ENCODE peak calls at places on chromosome 7, in eight cellular contexts. One of them, this sample, is unnamed.

GRCh38 chr7:144873316-144873845 is 37.5 kb upstream of the TPK1 start:
- DNase-seq in fibroblast of lung: no peak
- DNase-seq in lower lobe of right lung: no peak
- DNase-seq in A549: no peak
- DNase-seq in heart left ventricle: no peak
- DNase-seq in thoracic aorta: no peak
- DNase-seq in psoas muscle: no peak
- DNase-seq in AG04450: no peak
- DNase-seq in this sample: no peak

GRCh38 chr7:99120503-99120902 is 23.4 kb downstream of the SMURF1 start:
- DNase-seq in heart left ventricle: no peak
- DNase-seq in AG04450: no peak
- DNase-seq in fibroblast of lung: no peak
- DNase-seq in thoracic aorta: no peak
- DNase-seq in psoas muscle: no peak
- DNase-seq in lower lobe of right lung: no peak
- DNase-seq in A549: no peak
- DNase-seq in this sample: no peak

GRCh38 chr7:70693300-70693689 is 438.6 kb upstream of the GALNT17 start:
- DNase-seq in AG04450: no peak
- DNase-seq in thoracic aorta: no peak
- DNase-seq in A549: peak
- DNase-seq in psoas muscle: no peak
- DNase-seq in lower lobe of right lung: no peak
- DNase-seq in fibroblast of lung: peak
- DNase-seq in heart left ventricle: no peak
- DNase-seq in this sample: no peak

GRCh38 chr7:14786314-14786895 is 116.1 kb downstream of the DGKB start:
- DNase-seq in fibroblast of lung: no peak
- DNase-seq in heart left ventricle: no peak
- DNase-seq in A549: no peak
- DNase-seq in AG04450: no peak
- DNase-seq in thoracic aorta: no peak
- DNase-seq in lower lobe of right lung: no peak
- DNase-seq in psoas muscle: no peak
- DNase-seq in this sample: no peak

GRCh38 chr7:11193131-11193867 is 219.6 kb downstream of the PHF14 start:
- DNase-seq in psoas muscle: peak
- DNase-seq in lower lobe of right lung: peak
- DNase-seq in AG04450: no peak
- DNase-seq in A549: no peak
- DNase-seq in thoracic aorta: no peak
- DNase-seq in fibroblast of lung: peak
- DNase-seq in heart left ventricle: no peak
- DNase-seq in this sample: peak

GRCh38 chr7:12731775-12732174 is 44.3 kb downstream of the ARL4A start:
- DNase-seq in fibroblast of lung: no peak
- DNase-seq in psoas muscle: no peak
- DNase-seq in thoracic aorta: no peak
- DNase-seq in A549: no peak
- DNase-seq in heart left ventricle: no peak
- DNase-seq in lower lobe of right lung: no peak
- DNase-seq in AG04450: no peak
- DNase-seq in this sample: no peak

GRCh38 chr7:73899731-73900142 is 38.8 kb downstream of the TMEM270 start:
- DNase-seq in thoracic aorta: peak
- DNase-seq in psoas muscle: peak
- DNase-seq in lower lobe of right lung: no peak
- DNase-seq in fibroblast of lung: peak
- DNase-seq in AG04450: peak
- DNase-seq in heart left ventricle: peak
- DNase-seq in A549: no peak
- DNase-seq in this sample: peak

GRCh38 chr7:54664235-54665228 is 94.5 kb downstream of the SEC61G start:
- DNase-seq in thoracic aorta: no peak
- DNase-seq in fibroblast of lung: peak
- DNase-seq in psoas muscle: peak
- DNase-seq in heart left ventricle: peak
- DNase-seq in A549: peak
- DNase-seq in AG04450: no peak
- DNase-seq in lower lobe of right lung: no peak
- DNase-seq in this sample: peak

GRCh38 chr7:138429577-138430250 is 30.3 kb upstream of the TRIM24 start:
- DNase-seq in lower lobe of right lung: no peak
- DNase-seq in AG04450: no peak
- DNase-seq in thoracic aorta: no peak
- DNase-seq in fibroblast of lung: peak
- DNase-seq in psoas muscle: no peak
- DNase-seq in A549: peak
- DNase-seq in heart left ventricle: no peak
- DNase-seq in this sample: no peak

GRCh38 chr7:157564518-157565177 is 227.8 kb downstream of the DNAJB6 start:
- DNase-seq in thoracic aorta: no peak
- DNase-seq in psoas muscle: no peak
- DNase-seq in A549: no peak
- DNase-seq in lower lobe of right lung: no peak
- DNase-seq in fibroblast of lung: peak
- DNase-seq in heart left ventricle: peak
- DNase-seq in AG04450: no peak
- DNase-seq in this sample: peak

GRCh38 chr7:148395292-148395691 is 195.3 kb upstream of the C7orf33 start:
- DNase-seq in psoas muscle: no peak
- DNase-seq in A549: no peak
- DNase-seq in heart left ventricle: no peak
- DNase-seq in thoracic aorta: no peak
- DNase-seq in AG04450: no peak
- DNase-seq in lower lobe of right lung: no peak
- DNase-seq in fibroblast of lung: no peak
- DNase-seq in this sample: no peak

GRCh38 chr7:47610506-47611044 is 28.7 kb upstream of the TNS3 start:
- DNase-seq in lower lobe of right lung: no peak
- DNase-seq in A549: peak
- DNase-seq in psoas muscle: no peak
- DNase-seq in thoracic aorta: no peak
- DNase-seq in AG04450: peak
- DNase-seq in fibroblast of lung: peak
- DNase-seq in heart left ventricle: peak
- DNase-seq in this sample: peak

GRCh38 chr7:102925962-102926825 is 13.4 kb downstream of the LRRC17 start:
- DNase-seq in A549: no peak
- DNase-seq in heart left ventricle: no peak
- DNase-seq in psoas muscle: no peak
- DNase-seq in thoracic aorta: no peak
- DNase-seq in AG04450: no peak
- DNase-seq in lower lobe of right lung: no peak
- DNase-seq in fibroblast of lung: peak
- DNase-seq in this sample: no peak

DNA sequence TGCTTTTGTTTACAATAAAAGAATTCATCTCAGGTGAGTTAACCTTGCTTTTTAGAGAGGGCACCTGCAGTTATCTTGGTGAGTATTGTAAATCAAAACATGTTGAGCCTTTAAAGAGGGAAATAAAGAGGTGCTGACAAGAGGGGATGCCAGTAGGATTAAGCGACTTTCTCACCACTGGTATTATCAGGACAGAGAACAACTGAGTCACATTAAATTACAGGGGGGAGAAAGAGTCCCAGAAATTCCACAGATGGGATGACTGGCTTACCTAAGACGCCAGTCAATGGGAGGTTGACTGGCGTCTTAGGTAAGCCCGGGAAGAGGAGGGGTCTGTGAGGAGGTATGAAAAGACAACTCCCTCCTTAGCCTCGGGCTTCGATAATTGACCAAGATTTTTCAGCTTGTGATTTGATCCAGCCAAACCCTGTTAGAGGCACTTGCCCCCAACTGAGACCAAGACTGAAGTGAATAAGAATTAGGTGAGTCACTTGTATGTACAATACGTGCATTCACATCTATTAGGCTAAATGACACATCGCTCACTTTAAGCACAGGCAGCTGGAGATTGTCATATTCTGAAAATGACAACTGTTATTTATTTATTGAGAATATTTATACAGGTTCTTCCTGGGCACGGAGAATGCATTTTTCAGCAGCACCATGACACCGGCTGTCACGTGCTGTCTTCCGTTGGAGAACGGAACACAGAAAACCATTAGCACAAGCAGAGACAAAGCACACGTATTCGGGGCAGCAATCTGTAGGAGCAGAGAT is 117.6 kb downstream of the SEM1 start:
- DNase-seq in psoas muscle: no peak
- DNase-seq in fibroblast of lung: peak
- DNase-seq in AG04450: no peak
- DNase-seq in A549: no peak
- DNase-seq in heart left ventricle: no peak
- DNase-seq in lower lobe of right lung: no peak
- DNase-seq in thoracic aorta: no peak
- DNase-seq in this sample: no peak
- TF ChIP-seq CTCF in psoas muscle: no peak
- TF ChIP-seq CTCF in fibroblast of lung: no peak
- TF ChIP-seq CTCF in AG04450: no peak
- TF ChIP-seq CTCF in A549: no peak
- TF ChIP-seq CTCF in heart left ventricle: no peak
- TF ChIP-seq CTCF in lower lobe of right lung: no peak
- TF ChIP-seq CTCF in thoracic aorta: no peak
- TF ChIP-seq CTCF in this sample: no peak

GRCh38 chr7:4164556-4164955 is 517.5 kb upstream of the FOXK1 start:
- DNase-seq in psoas muscle: no peak
- DNase-seq in AG04450: no peak
- DNase-seq in thoracic aorta: no peak
- DNase-seq in fibroblast of lung: no peak
- DNase-seq in A549: peak
- DNase-seq in heart left ventricle: no peak
- DNase-seq in lower lobe of right lung: no peak
- DNase-seq in this sample: no peak
- TF ChIP-seq CTCF in psoas muscle: no peak
- TF ChIP-seq CTCF in AG04450: no peak
- TF ChIP-seq CTCF in thoracic aorta: no peak
- TF ChIP-seq CTCF in fibroblast of lung: no peak
- TF ChIP-seq CTCF in A549: no peak
- TF ChIP-seq CTCF in heart left ventricle: no peak
- TF ChIP-seq CTCF in lower lobe of right lung: no peak
- TF ChIP-seq CTCF in this sample: no peak

DNA sequence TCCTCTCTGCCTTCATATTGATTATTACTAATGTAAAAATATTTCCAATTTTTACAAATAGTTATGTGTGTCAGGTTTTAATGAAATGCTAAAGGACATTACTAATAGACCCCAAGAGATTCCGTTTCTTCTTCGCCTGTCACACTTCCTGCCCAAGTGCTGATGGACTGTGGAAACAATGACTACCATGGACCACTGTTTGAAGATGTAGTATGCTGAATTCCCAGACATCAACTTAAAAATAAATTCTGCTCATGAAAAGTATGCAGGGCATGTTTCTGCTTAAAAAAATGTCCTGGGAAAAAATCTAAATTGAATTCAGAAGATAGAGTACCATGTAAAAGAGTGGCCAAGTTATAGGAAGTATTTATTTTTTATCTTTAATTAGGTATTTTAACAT is 52.1 kb downstream of the ST7 start:
- DNase-seq in heart left ventricle: no peak
- DNase-seq in psoas muscle: no peak
- DNase-seq in lower lobe of right lung: no peak
- DNase-seq in A549: no peak
- DNase-seq in AG04450: no peak
- DNase-seq in thoracic aorta: no peak
- DNase-seq in fibroblast of lung: peak
- DNase-seq in this sample: no peak
- TF ChIP-seq CTCF in heart left ventricle: no peak
- TF ChIP-seq CTCF in psoas muscle: no peak
- TF ChIP-seq CTCF in lower lobe of right lung: no peak
- TF ChIP-seq CTCF in A549: no peak
- TF ChIP-seq CTCF in AG04450: no peak
- TF ChIP-seq CTCF in thoracic aorta: no peak
- TF ChIP-seq CTCF in fibroblast of lung: no peak
- TF ChIP-seq CTCF in this sample: no peak

GRCh38 chr7:43591551-43592180 is 8.8 kb downstream of the STK17A start:
- DNase-seq in lower lobe of right lung: no peak
- DNase-seq in heart left ventricle: no peak
- DNase-seq in psoas muscle: no peak
- DNase-seq in AG04450: no peak
- DNase-seq in thoracic aorta: no peak
- DNase-seq in fibroblast of lung: peak
- DNase-seq in A549: no peak
- DNase-seq in this sample: peak

GRCh38 chr7:43590862-43591550 is 8.1 kb downstream of the STK17A start:
- DNase-seq in heart left ventricle: no peak
- DNase-seq in A549: no peak
- DNase-seq in fibroblast of lung: no peak
- DNase-seq in psoas muscle: no peak
- DNase-seq in AG04450: no peak
- DNase-seq in thoracic aorta: no peak
- DNase-seq in lower lobe of right lung: no peak
- DNase-seq in this sample: no peak

GRCh38 chr7:43594020-43594419 is 11.1 kb downstream of the STK17A start:
- DNase-seq in A549: no peak
- DNase-seq in fibroblast of lung: no peak
- DNase-seq in heart left ventricle: no peak
- DNase-seq in lower lobe of right lung: no peak
- DNase-seq in AG04450: no peak
- DNase-seq in psoas muscle: no peak
- DNase-seq in thoracic aorta: no peak
- DNase-seq in this sample: no peak

GRCh38 chr7:43592321-43592720 is 9.4 kb downstream of the STK17A start:
- DNase-seq in lower lobe of right lung: no peak
- DNase-seq in fibroblast of lung: no peak
- DNase-seq in psoas muscle: no peak
- DNase-seq in AG04450: no peak
- DNase-seq in A549: no peak
- DNase-seq in thoracic aorta: no peak
- DNase-seq in heart left ventricle: no peak
- DNase-seq in this sample: no peak

GRCh38 chr7:43593010-43593409 is 10.1 kb downstream of the STK17A start:
- DNase-seq in thoracic aorta: no peak
- DNase-seq in heart left ventricle: no peak
- DNase-seq in lower lobe of right lung: no peak
- DNase-seq in A549: no peak
- DNase-seq in AG04450: no peak
- DNase-seq in fibroblast of lung: no peak
- DNase-seq in psoas muscle: no peak
- DNase-seq in this sample: no peak
- TF ChIP-seq CTCF in thoracic aorta: no peak
- TF ChIP-seq CTCF in heart left ventricle: no peak
- TF ChIP-seq CTCF in lower lobe of right lung: no peak
- TF ChIP-seq CTCF in A549: no peak
- TF ChIP-seq CTCF in AG04450: no peak
- TF ChIP-seq CTCF in fibroblast of lung: no peak
- TF ChIP-seq CTCF in psoas muscle: no peak
- TF ChIP-seq CTCF in this sample: no peak

DNA sequence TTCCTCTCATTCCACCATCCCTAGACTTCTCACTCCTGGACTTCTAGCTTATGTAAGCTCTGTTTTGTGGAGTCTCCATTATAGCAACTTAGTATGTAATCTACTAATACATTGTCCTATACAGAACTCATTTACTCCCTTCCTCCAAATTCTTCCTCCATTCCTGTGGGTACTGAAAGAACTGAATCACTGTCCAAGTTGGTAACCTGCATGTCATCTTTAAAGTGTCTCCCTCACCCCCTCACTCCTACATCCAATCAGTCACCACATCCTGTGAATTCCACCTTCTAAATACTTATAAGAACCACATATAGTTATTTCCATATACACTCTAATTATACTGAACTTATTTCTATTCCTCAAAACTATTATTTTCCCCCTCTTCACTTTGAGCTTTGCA is 20.3 kb downstream of the AASS start:
- DNase-seq in A549: no peak
- DNase-seq in thoracic aorta: no peak
- DNase-seq in psoas muscle: no peak
- DNase-seq in lower lobe of right lung: no peak
- DNase-seq in heart left ventricle: no peak
- DNase-seq in fibroblast of lung: peak
- DNase-seq in AG04450: no peak
- DNase-seq in this sample: no peak
- TF ChIP-seq CTCF in A549: no peak
- TF ChIP-seq CTCF in thoracic aorta: no peak
- TF ChIP-seq CTCF in psoas muscle: no peak
- TF ChIP-seq CTCF in lower lobe of right lung: no peak
- TF ChIP-seq CTCF in heart left ventricle: no peak
- TF ChIP-seq CTCF in fibroblast of lung: no peak
- TF ChIP-seq CTCF in AG04450: no peak
- TF ChIP-seq CTCF in this sample: no peak